ENCODE peak calls at places on chromosomes 12 and 14, in nine cellular contexts. L is astrocyte of the spinal cord; Q is activated CD4-positive, alpha-beta T cell treated with anti-CD3 and anti-CD28 coated beads, Interleukin-2, amount 50 U/mL, for 1 hour; W is T-helper 22 cell; D is activated naive CD8-positive, alpha-beta T cell treated with anti-CD3 and anti-CD28 coated beads, Interleukin-2, amount 10 ng/mL, durations not matched to agents 7 days and 5 days; N is GM06990; A is gastrocnemius medialis; K is stimulated activated CD4-positive, alpha-beta T cell treated with anti-CD3 and anti-CD28 coated beads, TNF-alpha, amount 100 ng/mL, for 1 hour; G is heart right ventricle. Z is an unnamed sample.
A peak's percentile ranks its signal among the peaks of the same experiment; 100 is the strongest.

GRCh38 chr12:15601210-15601800 is 187.9 kb downstream of the EPS8 start:
- DNase-seq in G (no peak), N (no peak), W (no peak), D (no peak), Q (no peak), K (no peak), L (peak; percentile 84), A (no peak), Z (peak; percentile 23)

GRCh38 chr12:120157678-120158077 is 36.8 kb downstream of the GCN1 start:
- DNase-seq in K (no peak), Q (no peak), G (no peak), L (no peak), W (no peak), N (no peak), A (no peak), D (no peak), Z (no peak)

GRCh38 chr12:51672334-51672733 is 81.3 kb downstream of the SCN8A start:
- DNase-seq in Q (no peak), N (no peak), K (no peak), W (no peak), L (no peak), D (no peak), A (no peak), G (no peak), Z (no peak)

GRCh38 chr12:95429172-95429510 is 44.8 kb upstream of the METAP2 start:
- DNase-seq in A (no peak), Q (no peak), W (no peak), N (no peak), L (no peak), K (no peak), G (no peak), D (no peak), Z (no peak)

GRCh38 chr12:14991069-14991468 is 18.2 kb downstream of the PDE6H start:
- DNase-seq in K (no peak), D (no peak), W (no peak), A (no peak), Q (no peak), G (no peak), N (no peak), L (no peak), Z (no peak)

GRCh38 chr14:92122351-92122677 is 545 bp downstream of the CPSF2 start:
- DNase-seq in W (no peak), K (no peak), D (no peak), A (no peak), Q (peak; percentile 12), N (no peak), L (peak; percentile 45), G (no peak), Z (peak; percentile 37)

GRCh38 chr12:25249951-25250738 is 584 bp downstream of the KRAS start:
- DNase-seq in A (peak; percentile 33), K (no peak), G (peak; percentile 66), N (peak; percentile 50), D (peak; percentile 65), Q (peak; percentile 30), L (peak; percentile 15), W (peak; percentile 36), Z (peak; percentile 81)

GRCh38 chr12:15268927-15269552 is 47.8 kb upstream of the RERG start:
- DNase-seq in G (no peak), L (peak; percentile 70), D (no peak), N (peak; percentile 15), Q (peak; percentile 9), A (peak; percentile 31), K (no peak), W (peak; percentile 1), Z (peak; percentile 51)

GRCh38 chr14:33602396-33602795 is 348.5 kb downstream of the EGLN3 start:
- DNase-seq in L (peak; percentile 48), Q (no peak), K (no peak), G (no peak), N (no peak), A (no peak), W (no peak), D (no peak), Z (no peak)

GRCh38 chr14:55705651-55706340 is 125.8 kb downstream of the KTN1 start:
- DNase-seq in W (no peak), Q (no peak), A (no peak), D (no peak), K (no peak), G (no peak), N (no peak), L (no peak), Z (no peak)

GRCh38 chr12:90253674-90254181 is 545.1 kb upstream of the ATP2B1 start:
- DNase-seq in N (peak; percentile 67), L (peak; percentile 96), A (peak; percentile 89), Q (peak; percentile 18), K (no peak), W (no peak), D (peak; percentile 57), G (peak; percentile 35), Z (peak; percentile 61)

GRCh38 chr12:100867639-100868393 is 73.2 kb downstream of the ANO4 start:
- DNase-seq in L (no peak), A (no peak), K (no peak), G (no peak), N (no peak), D (no peak), Q (no peak), W (no peak), Z (no peak)

GRCh38 chr14:23494223-23494622 is 24.7 kb downstream of the NGDN start:
- DNase-seq in D (no peak), K (no peak), L (peak; percentile 22), G (no peak), N (no peak), A (no peak), W (no peak), Q (no peak), Z (no peak)

Z was measured in osteoblast.